ENCODE peak calls at places on chromosome 12, in five cellular contexts. One of them, this sample, is unnamed.

GRCh38 chr12:49327368-49327767 is 4.3 kb downstream of the TROAP start:
- DNase-seq in skeletal muscle cell: no peak
- DNase-seq in Jurkat, Clone E6-1: no peak
- DNase-seq in mammary epithelial cell: no peak
- DNase-seq in fibroblast of villous mesenchyme: no peak
- DNase-seq in this sample: no peak

GRCh38 chr12:122871851-122872785 is 23.8 kb downstream of the VPS37B start:
- DNase-seq in skeletal muscle cell: peak; percentile 84
- DNase-seq in Jurkat, Clone E6-1: no peak
- DNase-seq in mammary epithelial cell: peak; percentile 70
- DNase-seq in fibroblast of villous mesenchyme: peak; percentile 73
- DNase-seq in this sample: peak; percentile 37

GRCh38 chr12:112962561-112962960 is 15.8 kb upstream of the OAS2 start:
- DNase-seq in skeletal muscle cell: no peak
- DNase-seq in Jurkat, Clone E6-1: no peak
- DNase-seq in mammary epithelial cell: no peak
- DNase-seq in fibroblast of villous mesenchyme: no peak
- DNase-seq in this sample: no peak

GRCh38 chr12:89492883-89493282 is 31.7 kb downstream of the GALNT4 start:
- DNase-seq in skeletal muscle cell: no peak
- DNase-seq in Jurkat, Clone E6-1: no peak
- DNase-seq in mammary epithelial cell: no peak
- DNase-seq in fibroblast of villous mesenchyme: no peak
- DNase-seq in this sample: no peak

GRCh38 chr12:94277426-94278000 is 129.1 kb downstream of the PLXNC1 start:
- DNase-seq in skeletal muscle cell: no peak
- DNase-seq in Jurkat, Clone E6-1: no peak
- DNase-seq in mammary epithelial cell: no peak
- DNase-seq in fibroblast of villous mesenchyme: peak; percentile 83
- DNase-seq in this sample: no peak

GRCh38 chr12:86914716-86915115 is 658.5 kb upstream of the MGAT4C start:
- DNase-seq in skeletal muscle cell: peak; percentile 24
- DNase-seq in Jurkat, Clone E6-1: peak; percentile 11
- DNase-seq in mammary epithelial cell: peak; percentile 32
- DNase-seq in fibroblast of villous mesenchyme: peak; percentile 49
- DNase-seq in this sample: no peak

GRCh38 chr12:32896438-32897275 is at the start of gene PKP2:
- DNase-seq in skeletal muscle cell: no peak
- DNase-seq in Jurkat, Clone E6-1: no peak
- DNase-seq in mammary epithelial cell: peak; percentile 98
- DNase-seq in fibroblast of villous mesenchyme: peak; percentile 27
- DNase-seq in this sample: peak; percentile 44

GRCh38 chr12:64995831-64996230 is 125.3 kb downstream of the WIF1 start:
- DNase-seq in skeletal muscle cell: no peak
- DNase-seq in Jurkat, Clone E6-1: no peak
- DNase-seq in mammary epithelial cell: peak; percentile 69
- DNase-seq in fibroblast of villous mesenchyme: no peak
- DNase-seq in this sample: no peak

GRCh38 chr12:42985506-42985905 is 396.0 kb upstream of the PRICKLE1 start:
- DNase-seq in skeletal muscle cell: no peak
- DNase-seq in Jurkat, Clone E6-1: no peak
- DNase-seq in mammary epithelial cell: no peak
- DNase-seq in fibroblast of villous mesenchyme: peak; percentile 33
- DNase-seq in this sample: no peak

GRCh38 chr12:113582521-113583218 is 111.0 kb upstream of the LHX5 start:
- DNase-seq in skeletal muscle cell: no peak
- DNase-seq in Jurkat, Clone E6-1: no peak
- DNase-seq in mammary epithelial cell: no peak
- DNase-seq in fibroblast of villous mesenchyme: no peak
- DNase-seq in this sample: no peak

GRCh38 chr12:109997393-109997792 is 1.2 kb upstream of the GIT2 start:
- DNase-seq in skeletal muscle cell: no peak
- DNase-seq in Jurkat, Clone E6-1: no peak
- DNase-seq in mammary epithelial cell: no peak
- DNase-seq in fibroblast of villous mesenchyme: no peak
- DNase-seq in this sample: no peak

GRCh38 chr12:39230086-39230485 is 212.8 kb downstream of the KIF21A start:
- DNase-seq in skeletal muscle cell: no peak
- DNase-seq in Jurkat, Clone E6-1: no peak
- DNase-seq in mammary epithelial cell: peak; percentile 44
- DNase-seq in fibroblast of villous mesenchyme: peak; percentile 76
- DNase-seq in this sample: no peak

GRCh38 chr12:96421014-96421413 is 20.8 kb upstream of the CDK17 start:
- DNase-seq in skeletal muscle cell: no peak
- DNase-seq in Jurkat, Clone E6-1: no peak
- DNase-seq in mammary epithelial cell: no peak
- DNase-seq in fibroblast of villous mesenchyme: no peak
- DNase-seq in this sample: no peak

GRCh38 chr12:99935608-99936007 is 49.1 kb downstream of the ANKS1B start:
- DNase-seq in skeletal muscle cell: no peak
- DNase-seq in Jurkat, Clone E6-1: no peak
- DNase-seq in mammary epithelial cell: no peak
- DNase-seq in fibroblast of villous mesenchyme: no peak
- DNase-seq in this sample: no peak

GRCh38 chr12:18389820-18390219 is 128.5 kb downstream of the PIK3C2G start:
- DNase-seq in skeletal muscle cell: no peak
- DNase-seq in Jurkat, Clone E6-1: no peak
- DNase-seq in mammary epithelial cell: no peak
- DNase-seq in fibroblast of villous mesenchyme: no peak
- DNase-seq in this sample: no peak

GRCh38 chr12:108618079-108618952 is 15.4 kb downstream of the SELPLG start:
- DNase-seq in skeletal muscle cell: peak; percentile 57
- DNase-seq in Jurkat, Clone E6-1: peak; percentile 66
- DNase-seq in mammary epithelial cell: peak; percentile 57
- DNase-seq in fibroblast of villous mesenchyme: peak; percentile 90
- DNase-seq in this sample: peak; percentile 79

GRCh38 chr12:121475279-121475678 is 75.4 kb downstream of the RNF34 start:
- DNase-seq in skeletal muscle cell: no peak
- DNase-seq in Jurkat, Clone E6-1: no peak
- DNase-seq in mammary epithelial cell: no peak
- DNase-seq in fibroblast of villous mesenchyme: no peak
- DNase-seq in this sample: no peak

GRCh38 chr12:46965137-46965536 is 114.3 kb upstream of the PCED1B start:
- DNase-seq in skeletal muscle cell: no peak
- DNase-seq in Jurkat, Clone E6-1: no peak
- DNase-seq in mammary epithelial cell: peak; percentile 31
- DNase-seq in fibroblast of villous mesenchyme: no peak
- DNase-seq in this sample: no peak

GRCh38 chr12:47734725-47735480 is 9.6 kb upstream of the ENDOU start:
- DNase-seq in skeletal muscle cell: no peak
- DNase-seq in Jurkat, Clone E6-1: no peak
- DNase-seq in mammary epithelial cell: no peak
- DNase-seq in fibroblast of villous mesenchyme: no peak
- DNase-seq in this sample: no peak

GRCh38 chr12:109192358-109192757 is 76.0 kb downstream of the ACACB start:
- DNase-seq in skeletal muscle cell: peak; percentile 16
- DNase-seq in Jurkat, Clone E6-1: no peak
- DNase-seq in mammary epithelial cell: peak; percentile 83
- DNase-seq in fibroblast of villous mesenchyme: no peak
- DNase-seq in this sample: no peak

GRCh38 chr12:47590771-47591368 is 115.0 kb downstream of the RPAP3 start:
- DNase-seq in skeletal muscle cell: no peak
- DNase-seq in Jurkat, Clone E6-1: no peak
- DNase-seq in mammary epithelial cell: no peak
- DNase-seq in fibroblast of villous mesenchyme: no peak
- DNase-seq in this sample: no peak

GRCh38 chr12:124567035-124567672 is at the start of gene NCOR2:
- DNase-seq in skeletal muscle cell: no peak
- DNase-seq in Jurkat, Clone E6-1: no peak
- DNase-seq in mammary epithelial cell: no peak
- DNase-seq in fibroblast of villous mesenchyme: no peak
- DNase-seq in this sample: no peak

GRCh38 chr12:131281016-131281415 is 327.3 kb downstream of the ADGRD1 start:
- DNase-seq in skeletal muscle cell: no peak
- DNase-seq in Jurkat, Clone E6-1: no peak
- DNase-seq in mammary epithelial cell: no peak
- DNase-seq in fibroblast of villous mesenchyme: no peak
- DNase-seq in this sample: peak; percentile 26

GRCh38 chr12:47551426-47551851 is 154.4 kb downstream of the RPAP3 start:
- DNase-seq in skeletal muscle cell: no peak
- DNase-seq in Jurkat, Clone E6-1: no peak
- DNase-seq in mammary epithelial cell: peak; percentile 79
- DNase-seq in fibroblast of villous mesenchyme: peak; percentile 80
- DNase-seq in this sample: no peak

GRCh38 chr12:122483969-122484368 is 16.8 kb downstream of the ZCCHC8 start:
- DNase-seq in skeletal muscle cell: no peak
- DNase-seq in Jurkat, Clone E6-1: no peak
- DNase-seq in mammary epithelial cell: no peak
- DNase-seq in fibroblast of villous mesenchyme: no peak
- DNase-seq in this sample: no peak

GRCh38 chr12:3262466-3262865 is 185.3 kb downstream of the TSPAN9 start:
- DNase-seq in skeletal muscle cell: no peak
- DNase-seq in Jurkat, Clone E6-1: no peak
- DNase-seq in mammary epithelial cell: no peak
- DNase-seq in fibroblast of villous mesenchyme: no peak
- DNase-seq in this sample: no peak

GRCh38 chr12:64801381-64801780 is 23.1 kb upstream of the TBC1D30 start:
- DNase-seq in skeletal muscle cell: no peak
- DNase-seq in Jurkat, Clone E6-1: no peak
- DNase-seq in mammary epithelial cell: no peak
- DNase-seq in fibroblast of villous mesenchyme: no peak
- DNase-seq in this sample: no peak

GRCh38 chr12:19855876-19856275 is 416.6 kb downstream of the AEBP2 start:
- DNase-seq in skeletal muscle cell: no peak
- DNase-seq in Jurkat, Clone E6-1: no peak
- DNase-seq in mammary epithelial cell: no peak
- DNase-seq in fibroblast of villous mesenchyme: no peak
- DNase-seq in this sample: no peak
- H3K4me3 ChIP-seq in skeletal muscle cell: no peak overlapping the region
- H3K4me3 ChIP-seq in Jurkat, Clone E6-1: no peak overlapping the region
- H3K4me3 ChIP-seq in mammary epithelial cell: no peak overlapping the region
- H3K4me3 ChIP-seq in fibroblast of villous mesenchyme: no peak overlapping the region
- H3K4me3 ChIP-seq in this sample: no peak overlapping the region

DNA sequence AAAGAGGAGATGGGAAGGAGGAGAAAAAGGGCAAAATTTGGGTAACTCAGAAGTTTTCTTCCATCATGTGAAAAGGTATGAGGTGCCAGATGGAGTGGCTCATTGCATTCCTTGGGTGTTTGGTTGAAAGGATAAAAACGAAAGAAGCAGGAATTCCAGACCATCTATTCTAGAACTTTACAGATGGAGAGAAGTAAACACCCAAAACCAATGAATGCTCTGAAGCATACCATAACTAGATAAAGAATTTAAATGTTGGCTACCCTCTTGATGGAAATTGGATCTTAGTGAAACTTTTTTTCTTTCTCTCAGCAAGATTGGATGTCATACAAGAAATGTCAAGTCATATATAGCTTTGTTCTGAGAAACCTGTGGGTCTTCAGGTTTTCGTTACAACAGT is 175.6 kb upstream of the FAR2 start:
- DNase-seq in skeletal muscle cell: no peak
- DNase-seq in Jurkat, Clone E6-1: no peak
- DNase-seq in mammary epithelial cell: no peak
- DNase-seq in fibroblast of villous mesenchyme: no peak
- DNase-seq in this sample: no peak
- H3K4me3 ChIP-seq in skeletal muscle cell: no peak overlapping the region
- H3K4me3 ChIP-seq in Jurkat, Clone E6-1: no peak overlapping the region
- H3K4me3 ChIP-seq in mammary epithelial cell: no peak overlapping the region
- H3K4me3 ChIP-seq in fibroblast of villous mesenchyme: no peak overlapping the region
- H3K4me3 ChIP-seq in this sample: no peak overlapping the region

GRCh38 chr12:1660304-1661187 is 30.3 kb upstream of the ADIPOR2 start:
- DNase-seq in skeletal muscle cell: no peak
- DNase-seq in Jurkat, Clone E6-1: no peak
- DNase-seq in mammary epithelial cell: peak; percentile 90
- DNase-seq in fibroblast of villous mesenchyme: peak; percentile 67
- DNase-seq in this sample: no peak

GRCh38 chr12:1661553-1662335 is 29.1 kb upstream of the ADIPOR2 start:
- DNase-seq in skeletal muscle cell: peak; percentile 75
- DNase-seq in Jurkat, Clone E6-1: peak; percentile 82
- DNase-seq in mammary epithelial cell: peak; percentile 80
- DNase-seq in fibroblast of villous mesenchyme: peak; percentile 74
- DNase-seq in this sample: peak; percentile 90

GRCh38 chr12:1665366-1665765 is 25.5 kb upstream of the ADIPOR2 start:
- DNase-seq in skeletal muscle cell: no peak
- DNase-seq in Jurkat, Clone E6-1: no peak
- DNase-seq in mammary epithelial cell: no peak
- DNase-seq in fibroblast of villous mesenchyme: no peak
- DNase-seq in this sample: no peak

GRCh38 chr12:1663440-1664132 is 27.3 kb upstream of the ADIPOR2 start:
- DNase-seq in skeletal muscle cell: no peak
- DNase-seq in Jurkat, Clone E6-1: no peak
- DNase-seq in mammary epithelial cell: no peak
- DNase-seq in fibroblast of villous mesenchyme: no peak
- DNase-seq in this sample: no peak

DNA sequence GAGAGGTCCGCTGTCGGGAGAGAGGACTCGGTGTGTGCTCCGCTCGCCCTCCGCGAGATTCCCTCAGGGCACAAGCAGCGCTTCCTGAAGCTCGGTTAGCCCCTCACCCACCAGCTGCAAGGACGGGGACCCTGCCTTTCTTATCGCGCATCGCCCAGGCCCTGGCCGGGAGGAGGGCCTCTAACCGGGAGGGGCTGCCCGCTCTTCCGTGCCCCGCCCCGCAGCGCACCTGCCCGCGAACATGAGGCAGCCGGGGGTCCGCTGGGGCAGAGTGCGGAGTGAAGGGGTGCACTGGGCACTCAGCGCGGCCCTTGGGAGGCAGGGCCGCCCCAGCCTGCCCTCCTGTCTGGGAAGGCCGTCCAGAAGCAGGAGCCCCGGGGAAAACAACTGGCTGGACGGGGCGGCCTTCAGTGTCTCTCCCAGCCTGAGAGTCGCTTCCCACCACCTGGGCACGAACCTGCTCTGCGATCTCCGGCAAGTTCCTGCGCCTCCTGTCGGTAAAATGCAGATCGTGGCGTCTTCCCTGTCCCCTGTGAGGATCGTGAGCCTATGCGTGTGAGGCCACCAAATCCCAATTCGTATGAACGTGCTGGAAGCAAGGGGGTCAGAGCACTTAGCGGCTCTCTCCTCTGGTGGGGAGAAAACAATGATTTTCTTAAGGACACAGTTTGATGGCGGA is 28.0 kb upstream of the ADIPOR2 start:
- DNase-seq in skeletal muscle cell: no peak
- DNase-seq in Jurkat, Clone E6-1: no peak
- DNase-seq in mammary epithelial cell: no peak
- DNase-seq in fibroblast of villous mesenchyme: no peak
- DNase-seq in this sample: no peak
- H3K4me3 ChIP-seq in skeletal muscle cell: no peak overlapping the region
- H3K4me3 ChIP-seq in Jurkat, Clone E6-1: no peak overlapping the region
- H3K4me3 ChIP-seq in mammary epithelial cell: no peak overlapping the region
- H3K4me3 ChIP-seq in fibroblast of villous mesenchyme: peak overlapping the region; percentile 32
- H3K4me3 ChIP-seq in this sample: no peak overlapping the region

DNA sequence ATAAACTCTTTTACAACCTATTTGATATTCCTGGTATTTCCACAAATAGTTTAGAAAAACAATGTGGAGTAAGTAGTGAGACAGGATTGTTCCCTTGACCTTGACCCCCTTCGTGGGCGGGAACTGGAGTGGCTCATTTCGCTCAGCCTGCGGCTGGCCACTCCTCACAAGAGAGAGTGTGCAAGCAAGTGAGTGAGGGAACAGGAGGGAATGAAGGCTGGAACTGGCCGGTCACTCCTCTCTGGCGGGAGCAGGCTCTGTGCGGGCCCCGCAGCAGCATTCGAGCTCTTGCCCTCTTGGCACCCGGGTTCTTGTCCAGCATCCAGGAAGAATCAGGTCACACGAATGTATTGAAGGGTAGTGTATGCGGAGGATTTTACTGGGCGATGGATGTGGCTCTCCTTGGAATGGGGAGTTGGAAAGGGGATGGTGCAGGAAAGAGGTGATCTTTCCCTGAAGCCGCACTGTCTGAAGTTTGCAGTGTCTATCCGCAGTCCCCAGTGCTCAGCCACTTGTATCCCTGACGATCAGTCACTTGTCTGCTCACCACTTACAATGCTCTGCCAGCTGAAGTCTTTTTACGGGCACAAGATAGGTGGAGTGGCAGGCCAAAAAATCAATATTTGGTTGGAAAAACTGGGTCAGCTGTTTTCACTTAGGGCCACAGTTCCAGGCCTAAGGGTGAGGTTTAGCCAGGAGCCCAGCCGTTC is 28.0 kb upstream of the TXNRD1 start:
- DNase-seq in skeletal muscle cell: no peak
- DNase-seq in Jurkat, Clone E6-1: no peak
- DNase-seq in mammary epithelial cell: no peak
- DNase-seq in fibroblast of villous mesenchyme: no peak
- DNase-seq in this sample: no peak
- H3K4me3 ChIP-seq in skeletal muscle cell: no peak overlapping the region
- H3K4me3 ChIP-seq in Jurkat, Clone E6-1: no peak overlapping the region
- H3K4me3 ChIP-seq in mammary epithelial cell: no peak overlapping the region
- H3K4me3 ChIP-seq in fibroblast of villous mesenchyme: no peak overlapping the region
- H3K4me3 ChIP-seq in this sample: no peak overlapping the region

This sample was measured in dorsolateral prefrontal cortex.